ENCODE peak calls at places on chromosomes 5 and 9, in four cellular contexts. S is BE2C, K is GM23338, A is brain microvascular endothelial cell. B is an unnamed sample. For H3K36me3, the result is how much of the 10 kb centered on the place peaks cover.

GRCh38 chr5:133123297-133123696 is 71.5 kb downstream of the HSPA4 start:
- DNase-seq in K (no peak), A (no peak), S (no peak), B (no peak)

GRCh38 chr9:98627291-98627690 is 81.4 kb downstream of the GABBR2 start:
- DNase-seq in K (no peak), A (peak), S (no peak), B (peak)

GRCh38 chr9:5188060-5188707 is 2.7 kb upstream of the INSL6 start:
- DNase-seq in A (no peak), S (no peak), K (no peak), B (no peak)

GRCh38 chr5:156824800-156825199 is 25.3 kb upstream of the PPP1R2B start:
- DNase-seq in S (no peak), A (no peak), K (peak), B (peak)

GRCh38 chr9:96663506-96664120 is 8.5 kb upstream of the PRXL2C start:
- DNase-seq in A (no peak), S (no peak), K (peak), B (no peak)

GRCh38 chr5:132030610-132031009 is 19.2 kb upstream of the ACSL6 start:
- DNase-seq in K (no peak), A (no peak), S (no peak), B (no peak)

GRCh38 chr5:146042628-146043279 is 62.6 kb downstream of the PLAC8L1 start:
- DNase-seq in A (peak), K (no peak), S (no peak), B (peak)

GRCh38 chr5:95858023-95858461 is 35.5 kb upstream of the GLRX start:
- DNase-seq in A (peak), S (no peak), K (no peak), B (no peak)

GRCh38 chr9:133460405-133461175 is 812 bp downstream of the CACFD1 start:
- DNase-seq in K (peak), A (no peak), S (peak), B (peak)

GRCh38 chr9:121197135-121197534 is 4.5 kb downstream of the RAB14 start:
- DNase-seq in K (no peak), A (no peak), S (no peak), B (no peak)
- TF ChIP-seq CTCF in K (no peak), A (no peak), S (no peak), B (no peak)

GRCh38 chr5:116494784-116495480 is 79.7 kb downstream of the SEMA6A start:
- DNase-seq in K (no peak), A (no peak), S (no peak), B (peak)

GRCh38 chr5:116497648-116498047 is 77.0 kb downstream of the SEMA6A start:
- DNase-seq in A (no peak), S (no peak), K (no peak), B (no peak)

GRCh38 chr5:116495786-116496185 is 78.8 kb downstream of the SEMA6A start:
- DNase-seq in A (no peak), S (no peak), K (no peak), B (no peak)

GRCh38 chr5:116502097-116502496 is 72.5 kb downstream of the SEMA6A start:
- DNase-seq in S (peak), A (no peak), K (no peak), B (no peak)

DNA sequence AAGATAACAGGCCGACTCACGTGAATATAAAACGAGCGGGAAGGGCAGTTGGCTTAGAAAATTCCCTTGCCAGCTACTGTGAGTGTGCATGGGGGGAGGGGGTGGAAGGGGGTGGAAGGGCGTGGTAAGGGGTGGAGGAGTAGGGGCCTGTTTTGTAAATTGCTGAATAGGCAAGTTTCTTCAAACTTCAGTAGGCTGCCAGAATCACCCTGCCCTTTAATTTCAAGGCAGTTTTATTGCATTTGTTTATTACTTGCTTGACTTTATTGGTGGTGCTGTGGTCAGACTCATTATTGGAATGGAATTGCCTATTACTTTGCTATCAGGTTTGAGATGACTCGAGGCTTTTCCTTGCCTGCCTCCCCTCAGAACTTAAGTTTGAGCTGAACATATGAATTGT is 76.1 kb downstream of the SEMA6A start:
- DNase-seq in A (no peak), S (no peak), K (peak), B (no peak)
- H3K36me3 ChIP-seq in A (under half), S (under half), K (half or more), B (under half)

GRCh38 chr9:78109075-78109474 is 77.5 kb upstream of the GNAQ start:
- DNase-seq in K (no peak), A (no peak), S (no peak), B (no peak)

GRCh38 chr9:78118742-78119473 is 87.3 kb upstream of the GNAQ start:
- DNase-seq in A (no peak), K (no peak), S (no peak), B (peak)

GRCh38 chr9:78112004-78112403 is 80.4 kb upstream of the GNAQ start:
- DNase-seq in A (no peak), S (no peak), K (no peak), B (no peak)

GRCh38 chr9:78114581-78114980 is 83.0 kb upstream of the GNAQ start:
- DNase-seq in A (no peak), K (no peak), S (no peak), B (no peak)

GRCh38 chr9:78115073-78115472 is 83.5 kb upstream of the GNAQ start:
- DNase-seq in S (peak), K (peak), A (no peak), B (no peak)
- H3K4me3 ChIP-seq in S (no peak), K (no peak), A (no peak), B (no peak)

DNA sequence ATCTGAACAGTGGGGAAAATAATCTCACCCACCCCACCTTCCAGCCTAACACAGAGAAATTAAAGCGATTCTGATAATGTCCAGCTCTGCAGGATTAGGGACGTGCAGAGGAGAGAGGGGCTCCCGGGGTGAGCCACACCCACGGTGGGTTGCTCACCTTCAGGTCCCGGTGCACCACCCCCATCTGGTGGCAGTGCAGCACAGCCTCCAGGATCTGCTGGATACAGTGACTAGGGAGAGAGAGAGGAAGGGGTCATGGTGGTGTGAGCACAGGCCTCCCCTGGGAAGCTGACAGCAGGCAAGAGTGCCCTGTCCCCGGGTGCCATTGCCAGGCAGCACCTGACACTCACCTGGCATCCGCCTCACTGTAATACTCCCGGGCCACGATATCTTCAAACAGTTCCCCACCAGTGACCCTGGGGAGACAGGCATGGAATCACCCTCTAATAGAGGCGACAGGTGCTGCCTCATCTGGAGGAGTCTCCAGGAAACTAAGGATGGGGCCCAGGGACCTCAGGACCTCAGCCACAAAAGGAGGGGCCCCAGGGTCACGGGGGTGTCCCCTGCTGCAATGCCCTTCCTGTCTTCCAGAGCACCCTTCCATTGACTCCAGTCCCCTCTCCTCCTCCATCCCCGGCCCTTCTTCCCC is 33.0 kb downstream of the CAMK2A start:
- DNase-seq in K (peak), S (peak), A (no peak), B (no peak)
- TF ChIP-seq CTCF in K (peak), S (peak), A (peak), B (no peak)

GRCh38 chr5:36160617-36161016 is 8.7 kb downstream of the SKP2 start:
- DNase-seq in A (no peak), K (no peak), S (no peak), B (no peak)
- H3K36me3 ChIP-seq in A (under half), K (under half), S (half or more), B (under half)

B was measured in bronchial epithelial cell.